ENCODE peak calls at places on chromosomes 16 and 17, in seven cellular contexts. D is uterus, B is WTC11, N is upper lobe of right lung, A is AG04450, S is AG10803, R is astrocyte of the spinal cord. E is an unnamed sample.

GRCh38 chr16:89972244-89973234 is 24.0 kb downstream of the DEF8 start:
- DNase-seq in D (peak), B (peak), N (peak), A (peak), S (peak), R (peak), E (peak)

GRCh38 chr16:25140459-25140858 is 28.9 kb downstream of the LCMT1 start:
- DNase-seq in D (no peak), B (no peak), N (no peak), A (no peak), S (no peak), R (peak), E (no peak)

GRCh38 chr16:70594569-70594968 is 51.8 kb upstream of the IL34 start:
- DNase-seq in D (no peak), B (no peak), N (peak), A (no peak), S (no peak), R (no peak), E (no peak)

GRCh38 chr16:59993101-59993500 is 1259.0 kb upstream of the GOT2 start:
- DNase-seq in D (no peak), B (no peak), N (no peak), A (no peak), S (no peak), R (no peak), E (no peak)

GRCh38 chr16:68564367-68564985 is 25.4 kb downstream of the ZFP90 start:
- DNase-seq in D (no peak), B (no peak), N (no peak), A (no peak), S (peak), R (peak), E (no peak)

GRCh38 chr17:43372273-43372911 is 26.4 kb upstream of the ARL4D start:
- DNase-seq in D (peak), B (no peak), N (no peak), A (no peak), S (no peak), R (no peak), E (no peak)

GRCh38 chr17:36808181-36808661 is 129.1 kb upstream of the LHX1 start:
- DNase-seq in D (no peak), B (peak), N (no peak), A (no peak), S (peak), R (no peak), E (peak)

GRCh38 chr17:81722184-81723120 is 10.4 kb downstream of the SLC25A10 start:
- DNase-seq in D (no peak), B (no peak), N (peak), A (no peak), S (peak), R (no peak), E (no peak)

GRCh38 chr17:42194133-42194899 is at the start of gene GHDC:
- DNase-seq in D (peak), B (peak), N (peak), A (peak), S (peak), R (peak), E (peak)

GRCh38 chr16:1771072-1771863 is at the start of gene NME3:
- DNase-seq in D (peak), B (peak), N (peak), A (no peak), S (peak), R (peak), E (peak)

GRCh38 chr16:60225541-60225940 is 1491.4 kb upstream of the GOT2 start:
- DNase-seq in D (no peak), B (no peak), N (no peak), A (no peak), S (no peak), R (no peak), E (no peak)

GRCh38 chr17:48728232-48729231 is at the start of gene HOXB13:
- DNase-seq in D (no peak), B (no peak), N (no peak), A (no peak), S (peak), R (no peak), E (no peak)

GRCh38 chr17:39174907-39175694 is 9.1 kb upstream of the ARL5C start:
- DNase-seq in D (peak), B (peak), N (peak), A (no peak), S (peak), R (peak), E (peak)

GRCh38 chr17:28252436-28252835 is 66.6 kb upstream of the TMEM97 start:
- DNase-seq in D (no peak), B (no peak), N (no peak), A (no peak), S (peak), R (peak), E (no peak)

GRCh38 chr17:41583137-41584127 is 3.3 kb downstream of the KRT14 start:
- DNase-seq in D (no peak), B (no peak), N (no peak), A (no peak), S (no peak), R (no peak), E (no peak)

GRCh38 chr17:62666801-62667591 is 39.5 kb downstream of the MRC2 start:
- DNase-seq in D (no peak), B (peak), N (peak), A (no peak), S (no peak), R (no peak), E (no peak)

GRCh38 chr17:55769625-55770000 is 18.8 kb downstream of the PCTP start:
- DNase-seq in D (no peak), B (no peak), N (no peak), A (peak), S (peak), R (peak), E (no peak)

GRCh38 chr16:57556941-57557541 is 14.6 kb downstream of the ADGRG5 start:
- DNase-seq in D (no peak), B (no peak), N (no peak), A (no peak), S (no peak), R (no peak), E (no peak)

GRCh38 chr16:9854665-9855064 is 327.6 kb downstream of the GRIN2A start:
- DNase-seq in D (no peak), B (no peak), N (no peak), A (no peak), S (peak), R (peak), E (no peak)

GRCh38 chr16:19114359-19115147 is 789 bp downstream of the ITPRIPL2 start:
- DNase-seq in D (peak), B (peak), N (peak), A (no peak), S (peak), R (peak), E (peak)

GRCh38 chr17:33520404-33521032 is 227.4 kb upstream of the ASIC2 start:
- DNase-seq in D (peak), B (peak), N (no peak), A (no peak), S (peak), R (no peak), E (peak)

GRCh38 chr16:53549970-53550406 is 47.0 kb upstream of the AKTIP start:
- DNase-seq in D (peak), B (peak), N (no peak), A (peak), S (peak), R (peak), E (peak)

GRCh38 chr16:81008151-81008789 is 1.3 kb downstream of the CENPN start:
- DNase-seq in D (no peak), B (no peak), N (no peak), A (no peak), S (no peak), R (no peak), E (no peak)

GRCh38 chr17:45895304-45895968 is 1.1 kb downstream of the MAPT start:
- DNase-seq in D (peak), B (peak), N (no peak), A (no peak), S (no peak), R (peak), E (peak)

GRCh38 chr16:81376880-81377279 is 62.1 kb downstream of the GAN start:
- DNase-seq in D (no peak), B (no peak), N (no peak), A (no peak), S (no peak), R (no peak), E (no peak)

GRCh38 chr17:41837761-41838538 is at the start of gene KLHL10:
- DNase-seq in D (no peak), B (no peak), N (peak), A (no peak), S (no peak), R (no peak), E (no peak)

GRCh38 chr17:79024901-79025737 is 1.1 kb downstream of the C1QTNF1 start:
- DNase-seq in D (peak), B (no peak), N (peak), A (no peak), S (no peak), R (no peak), E (no peak)

GRCh38 chr17:38454528-38454927 is 26.3 kb downstream of the ARHGAP23 start:
- DNase-seq in D (peak), B (no peak), N (peak), A (no peak), S (peak), R (peak), E (no peak)

GRCh38 chr17:75010683-75011406 is 1.6 kb upstream of the MRPL58 start:
- DNase-seq in D (peak), B (peak), N (no peak), A (no peak), S (no peak), R (peak), E (no peak)

GRCh38 chr16:28297784-28298510 is 5.6 kb downstream of the SBK1 start:
- DNase-seq in D (no peak), B (no peak), N (no peak), A (no peak), S (no peak), R (no peak), E (no peak)

GRCh38 chr17:68428498-68429172 is 28.7 kb downstream of the WIPI1 start:
- DNase-seq in D (no peak), B (no peak), N (no peak), A (no peak), S (no peak), R (no peak), E (no peak)

GRCh38 chr17:48532261-48532660 is 1.4 kb upstream of the HOXB1 start:
- DNase-seq in D (no peak), B (no peak), N (no peak), A (no peak), S (no peak), R (no peak), E (no peak)

GRCh38 chr17:74431568-74432483 is at the start of gene GPRC5C:
- DNase-seq in D (peak), B (peak), N (peak), A (no peak), S (no peak), R (no peak), E (no peak)

GRCh38 chr17:9195961-9196668 is 174.8 kb downstream of the NTN1 start:
- DNase-seq in D (no peak), B (peak), N (no peak), A (no peak), S (no peak), R (no peak), E (peak)

GRCh38 chr17:68195667-68196393 is 52.0 kb upstream of the AMZ2 start:
- DNase-seq in D (no peak), B (peak), N (no peak), A (no peak), S (no peak), R (no peak), E (no peak)

GRCh38 chr16:12132290-12132689 is 155.8 kb downstream of the SNX29 start:
- DNase-seq in D (no peak), B (no peak), N (no peak), A (peak), S (peak), R (no peak), E (no peak)

GRCh38 chr16:70788668-70789161 is 12.2 kb downstream of the VAC14 start:
- DNase-seq in D (no peak), B (no peak), N (no peak), A (no peak), S (no peak), R (peak), E (no peak)

DNA sequence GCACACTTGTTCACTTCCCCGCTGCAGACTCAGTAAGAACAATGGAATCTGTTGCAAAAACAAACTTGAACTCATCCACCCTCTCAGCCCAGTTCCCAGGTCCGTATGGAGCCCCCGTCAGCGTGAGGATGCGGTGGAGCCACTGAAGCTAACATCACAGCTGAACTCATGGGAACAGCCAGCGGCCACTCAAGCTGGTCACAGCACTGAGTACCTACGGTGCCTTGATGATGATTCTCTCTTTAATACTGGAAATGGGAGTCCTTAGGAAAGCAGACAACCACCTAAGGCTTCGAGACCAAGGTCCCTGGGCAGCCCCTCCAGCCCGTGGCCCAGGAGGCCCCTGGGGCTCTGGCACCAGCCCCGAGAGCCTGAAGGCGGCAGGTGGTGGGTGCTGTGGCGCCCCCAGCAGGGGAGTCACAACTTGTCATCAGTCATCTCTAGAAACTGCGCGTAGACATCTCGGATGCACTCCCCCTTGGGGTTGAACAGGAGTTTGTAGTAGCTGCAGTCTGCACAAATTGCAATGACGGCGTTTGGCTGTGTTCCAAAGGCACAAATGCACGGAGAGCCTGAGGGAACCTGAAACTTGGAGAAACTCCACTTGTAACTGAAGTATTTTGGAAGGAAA is 31.0 kb upstream of the RHOT1 start:
- DNase-seq in D (peak), B (peak), N (no peak), A (peak), S (no peak), R (peak), E (no peak)
- TF ChIP-seq CTCF in D (peak), B (peak), N (peak), A (peak), S (peak), R (peak), E (peak)

DNA sequence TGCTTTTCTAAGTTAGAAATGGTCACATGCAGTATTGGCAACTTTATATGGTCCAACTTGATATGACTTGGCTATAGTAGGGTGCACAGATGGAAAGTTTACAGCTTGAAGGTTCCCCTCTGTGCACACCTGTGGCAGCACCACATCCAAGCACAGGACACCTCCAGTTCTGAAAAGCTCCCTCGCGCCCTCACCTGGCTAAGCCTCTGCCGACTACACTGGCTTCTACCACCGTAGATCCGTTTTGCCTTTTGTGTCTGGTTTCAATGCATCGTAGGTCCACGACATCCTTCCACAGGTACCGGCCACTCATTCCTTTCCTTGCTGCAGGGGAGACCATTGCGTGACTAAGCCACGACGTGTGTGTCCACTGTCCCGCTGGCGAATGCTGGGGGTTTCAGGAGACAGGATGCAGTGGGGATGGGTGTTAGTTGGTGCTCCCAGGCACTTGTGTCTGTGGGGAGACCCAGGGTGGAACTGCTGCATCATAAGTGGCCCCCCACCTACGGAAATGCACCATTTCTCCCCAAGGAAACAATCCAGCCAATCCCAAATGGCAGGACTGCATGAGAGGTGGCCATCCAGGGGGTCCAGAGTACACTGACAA is 4.9 kb upstream of the RASD1 start:
- DNase-seq in D (no peak), B (peak), N (peak), A (no peak), S (no peak), R (no peak), E (no peak)
- TF ChIP-seq CTCF in D (no peak), B (no peak), N (no peak), A (peak), S (no peak), R (no peak), E (peak)

DNA sequence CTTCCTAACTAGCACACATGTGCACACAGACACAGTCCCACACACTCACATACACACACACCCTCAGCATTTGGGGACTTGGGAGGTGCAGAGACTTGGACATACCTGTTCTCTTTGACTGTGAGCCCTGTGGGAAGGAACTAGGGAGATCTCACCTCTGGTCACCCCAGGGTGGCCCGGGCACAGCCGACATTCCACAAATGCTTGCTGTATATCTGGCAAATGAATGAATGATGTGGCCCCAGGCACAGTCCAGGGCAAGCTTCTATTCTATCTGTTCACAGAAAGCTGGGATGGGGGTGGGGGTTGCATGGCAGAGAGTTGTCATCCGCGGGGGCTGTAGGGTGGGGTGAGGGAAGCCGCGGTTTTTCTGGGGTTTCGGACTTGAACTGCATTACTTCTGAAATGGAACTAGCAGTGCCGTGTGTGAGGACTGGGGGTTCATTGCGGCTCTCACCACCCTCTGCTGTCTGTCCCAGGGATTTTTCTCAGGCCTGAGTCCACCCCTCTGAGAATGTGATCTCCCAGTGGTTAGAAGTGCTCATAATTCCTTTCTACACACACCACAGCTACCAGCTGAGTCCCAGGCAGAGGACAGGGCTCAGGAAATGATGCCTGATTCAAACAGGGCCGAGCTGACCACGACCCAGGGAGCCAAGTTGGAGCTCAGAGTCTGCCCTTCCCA is 3.3 kb upstream of the RIPOR1 start:
- DNase-seq in D (no peak), B (no peak), N (no peak), A (no peak), S (peak), R (no peak), E (no peak)
- TF ChIP-seq CTCF in D (no peak), B (no peak), N (no peak), A (peak), S (peak), R (peak), E (no peak)

DNA sequence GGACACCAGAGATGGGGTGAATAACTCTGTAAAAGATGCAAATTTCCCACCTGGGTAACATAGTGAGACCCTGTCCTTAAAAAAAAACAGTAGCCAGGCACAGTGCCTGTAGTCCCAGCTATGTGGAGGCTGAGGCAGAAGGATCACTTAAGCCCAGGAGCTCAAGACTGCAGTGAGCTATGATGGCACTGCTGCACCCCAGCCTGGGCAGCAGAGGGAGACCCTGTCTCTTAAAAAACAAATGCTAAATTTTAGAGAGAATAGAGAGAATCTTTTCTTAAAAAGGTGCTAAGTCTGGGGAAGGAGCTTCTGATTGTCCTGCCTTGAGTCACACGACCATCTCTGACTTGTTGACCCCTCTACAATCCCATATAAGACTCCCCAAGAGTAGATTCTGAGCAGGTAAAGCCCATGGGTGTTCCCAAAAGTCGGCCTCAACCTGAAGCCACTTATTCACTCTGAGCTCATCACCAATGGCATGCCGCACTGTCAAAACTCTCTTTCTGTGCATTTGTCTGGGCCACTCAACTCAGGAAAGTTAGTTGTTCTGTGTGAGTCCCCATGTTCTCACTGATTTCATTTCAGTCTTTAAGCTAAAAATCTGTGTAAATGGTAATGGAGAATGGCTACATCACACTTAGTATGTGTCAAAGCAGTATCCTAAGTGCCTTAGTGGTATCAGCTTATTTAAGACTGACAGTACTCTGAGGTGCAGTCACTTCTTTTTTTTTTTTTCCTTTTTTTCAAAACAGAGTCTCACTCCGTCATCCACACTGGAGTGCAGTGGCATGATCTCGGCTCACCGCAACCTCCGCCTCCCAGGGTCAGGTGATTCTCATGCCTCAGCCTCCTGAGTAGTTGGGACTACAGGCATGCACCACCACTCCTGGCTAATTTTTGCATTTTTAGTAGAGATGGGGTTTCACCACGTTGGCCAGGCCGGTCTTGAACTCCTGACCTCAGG is 41.6 kb downstream of the PRKCB start:
- DNase-seq in D (no peak), B (no peak), N (no peak), A (no peak), S (no peak), R (no peak), E (no peak)
- TF ChIP-seq CTCF in D (no peak), B (no peak), N (peak), A (no peak), S (no peak), R (no peak), E (no peak)

DNA sequence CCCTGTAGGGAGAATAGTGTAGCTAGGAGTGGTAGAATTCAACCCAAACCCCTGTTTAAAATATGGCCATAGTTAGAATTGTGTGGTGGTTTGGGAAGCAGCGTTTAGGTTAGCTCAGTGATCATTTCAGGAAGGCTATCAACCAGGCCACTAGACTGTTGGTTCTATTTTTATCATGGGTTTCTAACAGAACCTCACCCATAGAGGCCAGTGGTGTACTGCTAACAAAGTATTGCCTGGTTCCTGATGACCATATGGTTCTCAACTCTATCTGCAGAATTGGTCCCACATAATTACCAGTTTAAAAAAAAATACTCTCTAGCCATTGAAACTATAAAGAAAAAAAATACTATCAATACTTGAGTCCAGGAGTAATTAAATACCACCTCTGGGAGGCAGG is 70.5 kb upstream of the RASL10B start:
- DNase-seq in D (no peak), B (no peak), N (no peak), A (no peak), S (no peak), R (no peak), E (no peak)
- TF ChIP-seq CTCF in D (no peak), B (no peak), N (no peak), A (no peak), S (no peak), R (peak), E (no peak)

E was measured in neural crest cell.